ENCODE peak calls at places on chromosome 19, in four cellular contexts. N is lower lobe of right lung, Q is mesendoderm, E is left ventricle myocardium inferior. W is an unnamed sample.

GRCh38 chr19:42313840-42314755 is 989 bp downstream of the TMEM145 start:
- DNase-seq in N (no peak), Q (no peak), E (no peak), W (no peak)

GRCh38 chr19:14002571-14003278 is 3.4 kb downstream of the RFX1 start:
- DNase-seq in N (peak; percentile 43), E (peak; percentile 9), Q (no peak), W (peak; percentile 56)

GRCh38 chr19:17117250-17117789 is 41.7 kb downstream of the MYO9B start:
- DNase-seq in Q (no peak), N (no peak), E (no peak), W (no peak)

GRCh38 chr19:21585491-21585890 is 80.1 kb downstream of the ZNF429 start:
- DNase-seq in N (no peak), E (no peak), Q (no peak), W (no peak)

GRCh38 chr19:580274-580835 is 8.0 kb downstream of the BSG start:
- DNase-seq in N (no peak), E (no peak), Q (no peak), W (no peak)

GRCh38 chr19:47209323-47210179 is 21.4 kb downstream of the BBC3 start:
- DNase-seq in E (peak; percentile 40), N (no peak), Q (no peak), W (peak; percentile 80)

GRCh38 chr19:35349614-35350521 is 2.2 kb downstream of the FFAR1 start:
- DNase-seq in E (no peak), N (peak; percentile 37), Q (no peak), W (no peak)

GRCh38 chr19:11416346-11417052 is 2.6 kb downstream of the RGL3 start:
- DNase-seq in E (no peak), N (no peak), Q (no peak), W (no peak)

GRCh38 chr19:28537079-28537478 is 675.9 kb downstream of the UQCRFS1 start:
- DNase-seq in Q (no peak), N (no peak), E (no peak), W (no peak)

GRCh38 chr19:42360787-42361544 is 29.1 kb downstream of the CNFN start:
- DNase-seq in Q (peak; percentile 70), N (no peak), E (no peak), W (peak; percentile 51)

GRCh38 chr19:18416778-18417249 is 2.4 kb upstream of the SSBP4 start:
- DNase-seq in E (peak; percentile 94), N (peak; percentile 92), Q (peak; percentile 96), W (peak; percentile 98)

GRCh38 chr19:45884682-45885555 is 1.0 kb downstream of the IRF2BP1 start:
- DNase-seq in N (no peak), E (no peak), Q (peak; percentile 44), W (peak; percentile 68)

GRCh38 chr19:14700711-14701110 is 10.9 kb downstream of the ZNF333 start:
- DNase-seq in Q (no peak), E (no peak), N (no peak), W (no peak)

GRCh38 chr19:18612772-18613588 is at the start of gene TMEM59L:
- DNase-seq in E (no peak), Q (no peak), N (no peak), W (no peak)

GRCh38 chr19:37855098-37855497 is 51.3 kb downstream of the WDR87 start:
- DNase-seq in N (peak; percentile 48), Q (no peak), E (peak; percentile 32), W (peak; percentile 26)

GRCh38 chr19:342801-343421 is 1.7 kb downstream of the MIER2 start:
- DNase-seq in E (peak; percentile 67), Q (no peak), N (peak; percentile 78), W (peak; percentile 81)

GRCh38 chr19:53881482-53882390 is at the start of gene PRKCG:
- DNase-seq in N (peak; percentile 62), Q (peak; percentile 69), E (peak; percentile 29), W (peak; percentile 72)

GRCh38 chr19:33902802-33903488 is 106.3 kb downstream of the KCTD15 start:
- DNase-seq in N (no peak), E (no peak), Q (no peak), W (no peak)

GRCh38 chr19:888615-889385 is 4.2 kb downstream of the MED16 start:
- DNase-seq in Q (no peak), N (no peak), E (no peak), W (no peak)

GRCh38 chr19:13817018-13817614 is 21.9 kb downstream of the ZSWIM4 start:
- DNase-seq in N (peak; percentile 77), Q (peak; percentile 94), E (no peak), W (no peak)

GRCh38 chr19:16542894-16543498 is 759 bp upstream of the CHERP start:
- DNase-seq in N (no peak), Q (peak; percentile 10), E (no peak), W (no peak)

GRCh38 chr19:38021356-38021755 is 114.3 kb downstream of the SIPA1L3 start:
- DNase-seq in E (no peak), Q (no peak), N (no peak), W (no peak)

GRCh38 chr19:12956446-12957388 is at the start of gene GADD45GIP1:
- DNase-seq in Q (peak; percentile 83), N (peak; percentile 89), E (peak; percentile 83), W (peak; percentile 94)

GRCh38 chr19:44621367-44621766 is 8.0 kb downstream of the IGSF23 start:
- DNase-seq in Q (no peak), N (no peak), E (no peak), W (no peak)
- H3K27ac ChIP-seq in Q (no peak overlapping the region), N (no peak overlapping the region), E (no peak overlapping the region), W (no peak overlapping the region)

GRCh38 chr19:4369888-4370260 is 26.5 kb downstream of the MPND start:
- DNase-seq in N (peak; percentile 74), E (no peak), Q (peak; percentile 54), W (peak; percentile 81)
- H3K4me3 ChIP-seq in N (peak overlapping the region; percentile 44), E (peak overlapping the region; percentile 50), Q (no peak overlapping the region), W (no peak overlapping the region)

GRCh38 chr19:39508629-39509028 is 6.3 kb upstream of the SELENOV start:
- DNase-seq in N (no peak), E (no peak), Q (no peak), W (no peak)

GRCh38 chr19:39507715-39508364 is 7.1 kb upstream of the SELENOV start:
- DNase-seq in Q (no peak), N (no peak), E (no peak), W (no peak)

GRCh38 chr19:39506598-39506943 is 7.8 kb downstream of the DLL3 start:
- DNase-seq in Q (no peak), N (no peak), E (no peak), W (no peak)

GRCh38 chr19:39506944-39507714 is 7.8 kb upstream of the SELENOV start:
- DNase-seq in N (no peak), E (no peak), Q (peak; percentile 86), W (peak; percentile 29)

DNA sequence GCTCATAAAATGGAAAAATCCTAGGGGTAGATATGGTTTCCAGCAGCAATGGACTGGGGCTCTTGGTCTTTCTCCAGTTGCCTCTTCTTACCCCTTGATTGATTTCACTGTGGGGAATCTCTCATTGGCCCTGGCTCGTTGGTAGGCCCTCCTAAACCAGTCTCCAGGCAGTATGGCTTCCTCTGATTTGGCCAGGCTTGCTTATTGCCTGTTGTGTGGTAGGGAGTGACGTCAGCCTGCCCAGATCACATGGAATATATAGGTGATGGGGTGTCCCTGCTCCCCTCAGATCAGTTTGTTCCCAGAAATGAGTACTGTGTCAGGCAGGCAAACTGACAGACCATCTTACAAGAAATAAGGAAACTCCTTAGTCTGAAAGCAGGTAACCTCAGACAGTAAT is 5.7 kb upstream of the SELENOV start:
- DNase-seq in N (no peak), E (no peak), Q (no peak), W (no peak)
- H3K27me3 ChIP-seq in N (peaks cover 93% of the 10 kb centered on the region), E (peaks cover 100% of the 10 kb centered on the region), Q (peaks cover 17% of the 10 kb centered on the region), W (no peaks in the 10 kb centered on the region)

GRCh38 chr19:10339380-10339960 is at the start of gene ICAM3:
- DNase-seq in E (peak; percentile 32), N (peak; percentile 77), Q (no peak), W (peak; percentile 63)
- H3K27ac ChIP-seq in E (no peak within 1 kb of the TSS), N (peak within 1 kb of the TSS; percentile 62), Q (no peak within 1 kb of the TSS), W (peak within 1 kb of the TSS; percentile 8)

GRCh38 chr19:9724157-9724556 is 44.4 kb downstream of the ZNF846 start:
- DNase-seq in N (no peak), Q (no peak), E (no peak), W (no peak)
- H3K4me3 ChIP-seq in N (no peak overlapping the region), Q (no peak overlapping the region), E (no peak overlapping the region), W (no peak overlapping the region)

GRCh38 chr19:55377356-55378131 is 918 bp downstream of the TMEM190 start:
- DNase-seq in Q (no peak), E (no peak), N (no peak), W (no peak)

GRCh38 chr19:55376381-55376933 is at the start of gene TMEM190:
- DNase-seq in Q (peak; percentile 86), N (no peak), E (no peak), W (no peak)

GRCh38 chr19:55373318-55373992 is 3.2 kb upstream of the TMEM190 start:
- DNase-seq in N (no peak), Q (no peak), E (no peak), W (peak; percentile 17)

GRCh38 chr19:55372316-55373081 is 2.2 kb upstream of the IL11 start:
- DNase-seq in Q (peak; percentile 73), N (no peak), E (no peak), W (peak; percentile 42)

GRCh38 chr19:55373993-55374757 is 2.5 kb upstream of the TMEM190 start:
- DNase-seq in N (no peak), E (no peak), Q (peak; percentile 68), W (no peak)
- H3K27me3 ChIP-seq in N (peaks cover 56% of the 10 kb centered on the region), E (peaks cover 81% of the 10 kb centered on the region), Q (peaks cover 3% of the 10 kb centered on the region), W (no peaks in the 10 kb centered on the region)

GRCh38 chr19:7973883-7974282 is 30.4 kb upstream of the TIMM44 start:
- DNase-seq in N (peak; percentile 25), E (peak; percentile 80), Q (no peak), W (peak; percentile 73)

GRCh38 chr19:7976461-7976860 is 29.0 kb downstream of the ELAVL1 start:
- DNase-seq in N (peak; percentile 7), E (no peak), Q (no peak), W (no peak)

GRCh38 chr19:7977021-7977722 is 28.3 kb downstream of the ELAVL1 start:
- DNase-seq in N (peak; percentile 42), Q (no peak), E (no peak), W (no peak)

GRCh38 chr19:7977723-7978040 is 27.8 kb downstream of the ELAVL1 start:
- DNase-seq in E (no peak), N (peak; percentile 16), Q (no peak), W (no peak)

DNA sequence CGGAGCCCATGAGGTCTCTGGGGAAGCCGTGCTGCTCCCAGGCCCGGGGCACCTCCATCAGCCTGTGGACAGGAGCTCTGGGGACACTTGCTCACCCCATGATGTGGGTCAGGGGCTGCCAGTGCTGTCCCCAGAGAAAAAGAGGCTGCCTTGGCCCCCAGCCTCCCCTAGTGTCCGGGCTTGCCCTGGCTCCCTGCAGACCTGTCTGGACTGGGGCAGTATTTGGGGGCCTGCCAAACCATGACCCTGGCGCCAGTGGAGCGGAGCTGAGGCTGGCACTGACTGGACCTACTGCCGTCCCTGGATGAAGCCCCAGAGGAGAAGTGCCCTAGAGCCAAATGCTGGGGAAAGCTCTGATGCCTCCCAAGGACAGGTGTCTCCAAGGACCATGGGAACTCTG is 30.4 kb downstream of the ELAVL1 start:
- DNase-seq in E (peak; percentile 58), N (peak; percentile 41), Q (no peak), W (peak; percentile 76)
- H3K27ac ChIP-seq in E (peak overlapping the region; percentile 69), N (no peak overlapping the region), Q (no peak overlapping the region), W (peak overlapping the region; percentile 31)

W was measured in right cardiac atrium.